ENCODE peak calls at places on chromosomes 7 and 10, in six cellular contexts. X, G, J, K, O and S are unnamed samples.
A peak's percentile ranks its signal among the peaks of the same experiment; 100 is the strongest.

GRCh38 chr7:76224695-76225094 is 23.0 kb downstream of the SRRM3 start:
- DNase-seq in X (no peak), G (no peak), J (no peak), K (no peak), O (no peak), S (no peak)

GRCh38 chr10:113126506-113127192 is 176.6 kb downstream of the TCF7L2 start:
- DNase-seq in X (no peak), G (peak; percentile 71), J (peak; percentile 65), K (peak; percentile 96), O (peak; percentile 76), S (peak; percentile 88)

GRCh38 chr7:112448891-112449290 is 1.4 kb upstream of the IFRD1 start:
- DNase-seq in X (no peak), G (no peak), J (peak; percentile 19), K (no peak), O (no peak), S (no peak)

GRCh38 chr10:26430641-26431163 is 7.4 kb upstream of the APBB1IP start:
- DNase-seq in X (no peak), G (no peak), J (no peak), K (no peak), O (no peak), S (no peak)

GRCh38 chr7:21355406-21355874 is 72.4 kb upstream of the SP4 start:
- DNase-seq in X (no peak), G (no peak), J (peak; percentile 30), K (no peak), O (no peak), S (no peak)

GRCh38 chr10:58622286-58622685 is 109.6 kb downstream of the BICC1 start:
- DNase-seq in X (no peak), G (no peak), J (no peak), K (no peak), O (peak; percentile 68), S (no peak)

GRCh38 chr7:100962537-100962936 is 6.8 kb upstream of the MUC12 start:
- DNase-seq in X (no peak), G (no peak), J (no peak), K (no peak), O (no peak), S (no peak)

GRCh38 chr10:100347568-100348195 is 649 bp downstream of the SCD start:
- DNase-seq in X (no peak), G (no peak), J (peak; percentile 28), K (peak; percentile 33), O (no peak), S (no peak)

GRCh38 chr10:98919899-98920298 is 315.8 kb downstream of the HPSE2 start:
- DNase-seq in X (no peak), G (no peak), J (no peak), K (no peak), O (peak; percentile 68), S (no peak)

GRCh38 chr10:59606551-59606961 is 103.1 kb downstream of the SLC16A9 start:
- DNase-seq in X (no peak), G (no peak), J (no peak), K (no peak), O (peak; percentile 3), S (no peak)

GRCh38 chr10:86191686-86192085 is 174.9 kb downstream of the GRID1 start:
- DNase-seq in X (no peak), G (no peak), J (no peak), K (no peak), O (no peak), S (no peak)

GRCh38 chr7:7563269-7563668 is 3.4 kb upstream of the MIOS start:
- DNase-seq in X (no peak), G (no peak), J (no peak), K (no peak), O (no peak), S (no peak)

GRCh38 chr7:23353172-23353571 is 54.0 kb downstream of the MALSU1 start:
- DNase-seq in X (no peak), G (no peak), J (no peak), K (peak; percentile 54), O (no peak), S (no peak)

GRCh38 chr10:124030711-124031110 is 62.7 kb downstream of the CHST15 start:
- DNase-seq in X (no peak), G (no peak), J (no peak), K (no peak), O (no peak), S (no peak)

GRCh38 chr10:133230387-133231195 is 574 bp downstream of the UTF1 start:
- DNase-seq in X (no peak), G (no peak), J (no peak), K (peak; percentile 75), O (no peak), S (peak; percentile 82)

GRCh38 chr7:87223666-87224065 is 4.1 kb upstream of the TMEM243 start:
- DNase-seq in X (no peak), G (no peak), J (no peak), K (no peak), O (peak; percentile 46), S (no peak)

GRCh38 chr10:78700816-78701520 is 367.8 kb upstream of the ZMIZ1 start:
- DNase-seq in X (no peak), G (no peak), J (no peak), K (no peak), O (peak; percentile 42), S (peak; percentile 22)

GRCh38 chr10:19815478-19816419 is 483 bp upstream of the PLXDC2 start:
- DNase-seq in X (no peak), G (peak; percentile 87), J (peak; percentile 77), K (peak; percentile 93), O (peak; percentile 56), S (peak; percentile 95)

GRCh38 chr7:38182450-38182849 is 4.4 kb downstream of the STARD3NL start:
- DNase-seq in X (no peak), G (no peak), J (no peak), K (no peak), O (no peak), S (no peak)

GRCh38 chr10:42979730-42980467 is 97.0 kb upstream of the RET start:
- DNase-seq in X (no peak), G (no peak), J (no peak), K (no peak), O (no peak), S (peak; percentile 38)

GRCh38 chr7:70632400-70632799 is 499.5 kb upstream of the GALNT17 start:
- DNase-seq in X (no peak), G (no peak), J (no peak), K (no peak), O (no peak), S (no peak)

GRCh38 chr7:119935418-119936025 is 337.5 kb upstream of the KCND2 start:
- DNase-seq in X (peak; percentile 32), G (no peak), J (no peak), K (peak; percentile 60), O (peak; percentile 62), S (no peak)

GRCh38 chr10:124035306-124035927 is 58.0 kb downstream of the CHST15 start:
- DNase-seq in X (no peak), G (no peak), J (no peak), K (no peak), O (no peak), S (no peak)

GRCh38 chr7:152587366-152587765 is 88.6 kb downstream of the XRCC2 start:
- DNase-seq in X (no peak), G (no peak), J (no peak), K (no peak), O (no peak), S (no peak)

GRCh38 chr10:34967411-34967880 is 122.7 kb downstream of the CUL2 start:
- DNase-seq in X (no peak), G (no peak), J (no peak), K (no peak), O (peak; percentile 38), S (no peak)

GRCh38 chr7:32069251-32069650 is 956 bp downstream of the PDE1C start:
- DNase-seq in X (no peak), G (no peak), J (no peak), K (no peak), O (no peak), S (no peak)

GRCh38 chr7:32072397-32072796 is 2.2 kb upstream of the PDE1C start:
- DNase-seq in X (no peak), G (no peak), J (no peak), K (no peak), O (no peak), S (no peak)

GRCh38 chr7:32070051-32070405 is 179 bp downstream of the PDE1C start:
- DNase-seq in X (no peak), G (no peak), J (no peak), K (no peak), O (no peak), S (no peak)

GRCh38 chr7:32071466-32072091 is 1.4 kb upstream of the PDE1C start:
- DNase-seq in X (no peak), G (no peak), J (no peak), K (no peak), O (no peak), S (peak; percentile 53)

GRCh38 chr7:32070406-32071360 is at the start of gene PDE1C:
- DNase-seq in X (no peak), G (peak; percentile 70), J (no peak), K (peak; percentile 64), O (peak; percentile 19), S (peak; percentile 80)
- H3K9ac ChIP-seq in X (no peak within 1 kb of the TSS), G (no peak within 1 kb of the TSS), J (peak within 1 kb of the TSS; percentile 30), K (no peak within 1 kb of the TSS), O (peak within 1 kb of the TSS; percentile 87), S (no peak within 1 kb of the TSS)

GRCh38 chr7:6259257-6259656 is 13.2 kb downstream of the CYTH3 start:
- DNase-seq in X (no peak), G (no peak), J (no peak), K (no peak), O (no peak), S (no peak)
- H3K27ac ChIP-seq in X (no peak overlapping the region), G (no peak overlapping the region), J (no peak overlapping the region), K (no peak overlapping the region), O (no peak overlapping the region), S (no peak overlapping the region)

DNA sequence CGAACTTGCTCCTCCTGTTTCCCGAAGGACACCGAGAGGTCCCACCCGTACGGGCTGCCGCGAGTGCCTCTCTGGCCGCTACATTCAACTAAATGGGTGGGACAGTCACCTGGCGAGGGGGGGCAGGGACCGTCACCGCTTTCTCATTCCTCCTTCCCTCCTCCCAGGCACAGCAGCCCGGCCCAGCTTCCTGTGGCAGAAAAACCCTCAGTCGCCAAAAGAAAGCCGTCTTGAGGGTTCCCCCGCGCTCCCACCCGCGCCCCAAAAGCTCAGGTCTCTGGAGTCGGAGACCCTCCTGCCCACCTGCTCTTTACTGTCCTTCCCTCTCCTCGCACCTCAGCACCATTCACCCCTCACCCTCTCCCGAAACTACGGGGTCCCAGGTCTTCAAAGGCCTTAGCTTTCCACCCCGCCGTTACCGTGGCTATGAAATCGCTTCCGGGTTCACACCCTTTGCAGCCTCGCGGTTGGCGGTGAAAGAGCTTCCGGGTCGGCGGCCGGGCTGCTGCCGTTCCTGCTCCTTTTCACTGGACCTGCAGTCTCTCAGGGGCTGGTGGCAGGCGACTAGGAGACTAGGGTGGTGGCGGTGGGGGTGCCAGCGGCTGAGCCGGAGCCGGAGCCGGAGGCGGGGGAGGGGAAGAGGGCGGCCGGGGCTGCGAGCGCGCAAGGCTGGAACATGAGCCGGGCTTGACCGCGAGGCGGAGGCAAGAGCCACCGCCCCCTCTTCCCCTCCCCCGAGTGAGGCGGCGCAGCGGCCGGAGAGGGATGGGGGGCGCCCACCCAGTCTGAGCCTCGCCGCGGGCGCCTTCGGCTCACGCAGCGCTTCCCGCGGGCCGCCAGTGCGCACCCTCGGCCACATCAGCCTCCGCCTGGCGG is at the start of the genes ANKIB1 and KRIT1:
- DNase-seq in X (peak; percentile 81), G (peak; percentile 92), J (peak; percentile 90), K (peak; percentile 94), O (peak; percentile 67), S (peak; percentile 96)
- TF ChIP-seq CTCF in X (peak; percentile 4), G (peak; percentile 0), J (no peak), K (peak; percentile 20), O (no peak), S (peak; percentile 52)

DNA sequence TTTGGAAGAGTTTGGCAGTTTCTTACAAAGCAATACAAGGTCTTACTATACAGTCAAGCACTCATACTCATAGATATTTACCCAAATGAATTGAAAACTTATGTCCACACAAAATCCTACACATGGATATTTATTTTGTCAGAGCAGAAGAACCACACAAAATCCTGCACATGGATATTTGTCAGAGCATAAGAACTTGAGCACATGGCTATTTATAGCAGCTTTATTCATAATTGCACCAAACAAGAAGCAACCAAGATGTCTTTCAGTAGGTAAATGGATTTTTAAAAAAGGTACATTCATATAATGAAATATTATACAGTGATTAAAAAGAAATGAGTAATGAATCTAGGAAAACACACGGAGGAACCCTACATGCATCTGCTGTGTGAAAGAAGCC is 115.4 kb downstream of the BTAF1 start:
- DNase-seq in X (no peak), G (no peak), J (no peak), K (no peak), O (peak; percentile 10), S (no peak)
- H3K9ac ChIP-seq in X (no peak overlapping the region), G (no peak overlapping the region), J (no peak overlapping the region), K (no peak overlapping the region), O (no peak overlapping the region), S (no peak overlapping the region)